ENCODE peak calls at places on chromosomes 2 and 18, in eight cellular contexts. One of them, this sample, is unnamed.

GRCh38 chr2:170261566-170261965 is 83.6 kb downstream of the MYO3B start:
- DNase-seq in brain microvascular endothelial cell: no peak
- DNase-seq in astrocyte: no peak
- DNase-seq in iPS DF 6.9: no peak
- DNase-seq in cardiac muscle cell: no peak
- DNase-seq in AG10803: no peak
- DNase-seq in CD8-positive, alpha-beta T cell: no peak
- DNase-seq in epithelial cell of esophagus: no peak
- DNase-seq in this sample: no peak

GRCh38 chr2:134231965-134232340 is 21.9 kb upstream of the MGAT5 start:
- DNase-seq in brain microvascular endothelial cell: peak
- DNase-seq in astrocyte: peak
- DNase-seq in iPS DF 6.9: no peak
- DNase-seq in cardiac muscle cell: no peak
- DNase-seq in AG10803: peak
- DNase-seq in CD8-positive, alpha-beta T cell: no peak
- DNase-seq in epithelial cell of esophagus: no peak
- DNase-seq in this sample: peak

GRCh38 chr2:230343747-230344146 is 16.8 kb downstream of the SP140L start:
- DNase-seq in brain microvascular endothelial cell: no peak
- DNase-seq in astrocyte: peak
- DNase-seq in iPS DF 6.9: no peak
- DNase-seq in cardiac muscle cell: no peak
- DNase-seq in AG10803: peak
- DNase-seq in CD8-positive, alpha-beta T cell: no peak
- DNase-seq in epithelial cell of esophagus: no peak
- DNase-seq in this sample: peak

GRCh38 chr2:63590621-63591408 is 2.1 kb downstream of the MDH1 start:
- DNase-seq in brain microvascular endothelial cell: no peak
- DNase-seq in astrocyte: no peak
- DNase-seq in iPS DF 6.9: no peak
- DNase-seq in cardiac muscle cell: peak
- DNase-seq in AG10803: no peak
- DNase-seq in CD8-positive, alpha-beta T cell: no peak
- DNase-seq in epithelial cell of esophagus: no peak
- DNase-seq in this sample: peak

GRCh38 chr2:241391892-241392665 is 36.0 kb downstream of the FARP2 start:
- DNase-seq in brain microvascular endothelial cell: no peak
- DNase-seq in astrocyte: no peak
- DNase-seq in iPS DF 6.9: peak
- DNase-seq in cardiac muscle cell: peak
- DNase-seq in AG10803: peak
- DNase-seq in CD8-positive, alpha-beta T cell: no peak
- DNase-seq in epithelial cell of esophagus: peak
- DNase-seq in this sample: peak

GRCh38 chr18:59056706-59057492 is 82.8 kb upstream of the SEC11C start:
- DNase-seq in brain microvascular endothelial cell: peak
- DNase-seq in astrocyte: peak
- DNase-seq in iPS DF 6.9: no peak
- DNase-seq in cardiac muscle cell: peak
- DNase-seq in AG10803: peak
- DNase-seq in CD8-positive, alpha-beta T cell: no peak
- DNase-seq in epithelial cell of esophagus: peak
- DNase-seq in this sample: peak

GRCh38 chr2:235492850-235493344 is 946 bp upstream of the AGAP1 start:
- DNase-seq in brain microvascular endothelial cell: peak
- DNase-seq in astrocyte: no peak
- DNase-seq in iPS DF 6.9: no peak
- DNase-seq in cardiac muscle cell: no peak
- DNase-seq in AG10803: peak
- DNase-seq in CD8-positive, alpha-beta T cell: no peak
- DNase-seq in epithelial cell of esophagus: no peak
- DNase-seq in this sample: no peak

GRCh38 chr2:42095923-42096408 is 48.1 kb downstream of the PKDCC start:
- DNase-seq in brain microvascular endothelial cell: peak
- DNase-seq in astrocyte: peak
- DNase-seq in iPS DF 6.9: no peak
- DNase-seq in cardiac muscle cell: peak
- DNase-seq in AG10803: peak
- DNase-seq in CD8-positive, alpha-beta T cell: peak
- DNase-seq in epithelial cell of esophagus: peak
- DNase-seq in this sample: peak

GRCh38 chr2:212892193-212892592 is 259.2 kb downstream of the IKZF2 start:
- DNase-seq in brain microvascular endothelial cell: peak
- DNase-seq in astrocyte: peak
- DNase-seq in iPS DF 6.9: peak
- DNase-seq in cardiac muscle cell: peak
- DNase-seq in AG10803: peak
- DNase-seq in CD8-positive, alpha-beta T cell: no peak
- DNase-seq in epithelial cell of esophagus: peak
- DNase-seq in this sample: peak

GRCh38 chr2:169716229-169716886 is 17.3 kb upstream of the KLHL23 start:
- DNase-seq in brain microvascular endothelial cell: no peak
- DNase-seq in astrocyte: peak
- DNase-seq in iPS DF 6.9: no peak
- DNase-seq in cardiac muscle cell: no peak
- DNase-seq in AG10803: peak
- DNase-seq in CD8-positive, alpha-beta T cell: no peak
- DNase-seq in epithelial cell of esophagus: no peak
- DNase-seq in this sample: peak

GRCh38 chr2:9378433-9379371 is 44.6 kb downstream of the ITGB1BP1 start:
- DNase-seq in brain microvascular endothelial cell: peak
- DNase-seq in astrocyte: peak
- DNase-seq in iPS DF 6.9: no peak
- DNase-seq in cardiac muscle cell: no peak
- DNase-seq in AG10803: peak
- DNase-seq in CD8-positive, alpha-beta T cell: no peak
- DNase-seq in epithelial cell of esophagus: peak
- DNase-seq in this sample: peak

GRCh38 chr2:134139615-134140014 is 114.3 kb upstream of the MGAT5 start:
- DNase-seq in brain microvascular endothelial cell: no peak
- DNase-seq in astrocyte: no peak
- DNase-seq in iPS DF 6.9: no peak
- DNase-seq in cardiac muscle cell: peak
- DNase-seq in AG10803: no peak
- DNase-seq in CD8-positive, alpha-beta T cell: no peak
- DNase-seq in epithelial cell of esophagus: no peak
- DNase-seq in this sample: no peak

GRCh38 chr2:138030459-138030858 is 66.2 kb downstream of the HNMT start:
- DNase-seq in brain microvascular endothelial cell: peak
- DNase-seq in astrocyte: peak
- DNase-seq in iPS DF 6.9: no peak
- DNase-seq in cardiac muscle cell: no peak
- DNase-seq in AG10803: peak
- DNase-seq in CD8-positive, alpha-beta T cell: no peak
- DNase-seq in epithelial cell of esophagus: peak
- DNase-seq in this sample: no peak

GRCh38 chr2:146777181-146777580 is 1067.6 kb upstream of the ACVR2A start:
- DNase-seq in brain microvascular endothelial cell: no peak
- DNase-seq in astrocyte: no peak
- DNase-seq in iPS DF 6.9: no peak
- DNase-seq in cardiac muscle cell: no peak
- DNase-seq in AG10803: no peak
- DNase-seq in CD8-positive, alpha-beta T cell: no peak
- DNase-seq in epithelial cell of esophagus: no peak
- DNase-seq in this sample: peak

GRCh38 chr2:239298126-239298804 is 102.6 kb downstream of the HDAC4 start:
- DNase-seq in brain microvascular endothelial cell: no peak
- DNase-seq in astrocyte: no peak
- DNase-seq in iPS DF 6.9: no peak
- DNase-seq in cardiac muscle cell: no peak
- DNase-seq in AG10803: no peak
- DNase-seq in CD8-positive, alpha-beta T cell: peak
- DNase-seq in epithelial cell of esophagus: no peak
- DNase-seq in this sample: no peak

GRCh38 chr18:55224086-55224625 is 264.9 kb upstream of the CCDC68 start:
- DNase-seq in brain microvascular endothelial cell: peak
- DNase-seq in astrocyte: no peak
- DNase-seq in iPS DF 6.9: no peak
- DNase-seq in cardiac muscle cell: no peak
- DNase-seq in AG10803: no peak
- DNase-seq in CD8-positive, alpha-beta T cell: no peak
- DNase-seq in epithelial cell of esophagus: no peak
- DNase-seq in this sample: no peak

GRCh38 chr18:363327-364115 is 95.7 kb upstream of the THOC1 start:
- DNase-seq in brain microvascular endothelial cell: no peak
- DNase-seq in astrocyte: peak
- DNase-seq in iPS DF 6.9: no peak
- DNase-seq in cardiac muscle cell: no peak
- DNase-seq in AG10803: peak
- DNase-seq in CD8-positive, alpha-beta T cell: no peak
- DNase-seq in epithelial cell of esophagus: no peak
- DNase-seq in this sample: peak

GRCh38 chr2:240959941-240960308 is 38.5 kb upstream of the SNED1 start:
- DNase-seq in brain microvascular endothelial cell: no peak
- DNase-seq in astrocyte: no peak
- DNase-seq in iPS DF 6.9: no peak
- DNase-seq in cardiac muscle cell: no peak
- DNase-seq in AG10803: no peak
- DNase-seq in CD8-positive, alpha-beta T cell: no peak
- DNase-seq in epithelial cell of esophagus: no peak
- DNase-seq in this sample: no peak

DNA sequence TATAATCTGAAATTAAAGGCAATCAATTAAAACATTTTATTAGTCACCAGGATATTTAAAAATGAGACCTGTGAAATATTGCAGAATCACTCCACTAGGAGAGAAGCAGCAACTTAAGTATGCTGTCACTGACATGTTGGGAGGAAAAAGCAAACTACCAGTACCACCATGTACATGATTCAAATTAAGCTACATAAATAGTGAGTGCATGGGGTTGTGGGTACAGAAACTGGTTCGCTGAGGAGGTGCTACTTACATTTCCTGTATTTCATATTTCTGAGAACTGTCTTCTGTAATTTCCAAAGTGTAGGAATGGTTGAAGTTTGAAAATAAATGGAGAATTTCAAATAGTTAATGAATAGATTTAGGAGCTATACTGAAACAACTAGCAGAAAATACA is 7.9 kb upstream of the NR4A2 start:
- DNase-seq in brain microvascular endothelial cell: no peak
- DNase-seq in astrocyte: no peak
- DNase-seq in iPS DF 6.9: no peak
- DNase-seq in cardiac muscle cell: no peak
- DNase-seq in AG10803: no peak
- DNase-seq in CD8-positive, alpha-beta T cell: no peak
- DNase-seq in epithelial cell of esophagus: peak
- DNase-seq in this sample: no peak
- H3K4me3 ChIP-seq in brain microvascular endothelial cell: no peak
- H3K4me3 ChIP-seq in astrocyte: no peak
- H3K4me3 ChIP-seq in iPS DF 6.9: no peak
- H3K4me3 ChIP-seq in cardiac muscle cell: no peak
- H3K4me3 ChIP-seq in AG10803: no peak
- H3K4me3 ChIP-seq in CD8-positive, alpha-beta T cell: no peak
- H3K4me3 ChIP-seq in epithelial cell of esophagus: no peak
- H3K4me3 ChIP-seq in this sample: no peak

DNA sequence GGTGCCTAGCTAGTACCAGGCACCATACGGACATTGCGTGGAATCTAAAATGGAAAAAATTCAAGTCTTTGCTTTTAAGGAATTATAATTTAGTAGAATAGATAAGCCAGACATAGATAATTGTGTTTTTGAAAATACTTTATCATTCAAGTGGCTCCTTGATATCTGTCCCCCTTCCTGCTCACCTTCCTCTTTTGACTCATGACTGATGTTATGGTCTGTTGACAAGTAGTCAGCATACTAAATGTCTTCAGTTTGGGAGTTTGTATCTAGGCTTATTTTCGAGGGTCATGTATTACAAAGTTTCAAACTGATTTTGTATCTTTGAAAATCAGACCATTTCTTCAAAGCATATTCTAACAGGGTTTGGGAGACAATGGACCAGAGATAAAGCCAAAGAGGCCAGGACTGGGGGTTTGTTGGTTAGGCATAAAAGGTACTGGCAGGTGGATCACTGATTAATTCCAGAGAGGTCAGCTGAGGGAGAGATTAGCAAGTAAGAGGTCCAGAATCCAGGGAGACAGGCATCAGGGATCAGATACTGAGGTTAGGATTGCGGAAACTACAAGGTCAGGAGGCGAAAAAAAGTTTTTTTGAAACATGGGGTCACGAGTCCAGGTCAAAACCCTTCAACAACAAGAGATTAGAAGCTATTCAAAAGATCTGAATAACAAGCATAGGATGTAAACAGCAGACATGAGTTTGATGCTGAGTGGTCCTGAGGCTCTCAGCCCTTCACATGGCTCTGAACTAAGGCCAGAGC is 31.5 kb upstream of the KLHL14 start:
- DNase-seq in brain microvascular endothelial cell: no peak
- DNase-seq in astrocyte: no peak
- DNase-seq in iPS DF 6.9: no peak
- DNase-seq in cardiac muscle cell: peak
- DNase-seq in AG10803: no peak
- DNase-seq in CD8-positive, alpha-beta T cell: no peak
- DNase-seq in epithelial cell of esophagus: no peak
- DNase-seq in this sample: no peak
- H3K4me3 ChIP-seq in brain microvascular endothelial cell: no peak
- H3K4me3 ChIP-seq in astrocyte: no peak
- H3K4me3 ChIP-seq in iPS DF 6.9: no peak
- H3K4me3 ChIP-seq in cardiac muscle cell: no peak
- H3K4me3 ChIP-seq in AG10803: no peak
- H3K4me3 ChIP-seq in CD8-positive, alpha-beta T cell: no peak
- H3K4me3 ChIP-seq in epithelial cell of esophagus: no peak
- H3K4me3 ChIP-seq in this sample: no peak

GRCh38 chr2:33133436-33133835 is 186.7 kb downstream of the LTBP1 start:
- DNase-seq in brain microvascular endothelial cell: peak
- DNase-seq in astrocyte: peak
- DNase-seq in iPS DF 6.9: no peak
- DNase-seq in cardiac muscle cell: no peak
- DNase-seq in AG10803: no peak
- DNase-seq in CD8-positive, alpha-beta T cell: no peak
- DNase-seq in epithelial cell of esophagus: no peak
- DNase-seq in this sample: no peak
- H3K4me3 ChIP-seq in brain microvascular endothelial cell: no peak
- H3K4me3 ChIP-seq in astrocyte: peak
- H3K4me3 ChIP-seq in iPS DF 6.9: no peak
- H3K4me3 ChIP-seq in cardiac muscle cell: no peak
- H3K4me3 ChIP-seq in AG10803: no peak
- H3K4me3 ChIP-seq in CD8-positive, alpha-beta T cell: no peak
- H3K4me3 ChIP-seq in epithelial cell of esophagus: no peak
- H3K4me3 ChIP-seq in this sample: peak

GRCh38 chr18:41396861-41397260 is 558.2 kb upstream of the PIK3C3 start:
- DNase-seq in brain microvascular endothelial cell: no peak
- DNase-seq in astrocyte: no peak
- DNase-seq in iPS DF 6.9: no peak
- DNase-seq in cardiac muscle cell: no peak
- DNase-seq in AG10803: no peak
- DNase-seq in CD8-positive, alpha-beta T cell: no peak
- DNase-seq in epithelial cell of esophagus: peak
- DNase-seq in this sample: no peak
- H3K4me3 ChIP-seq in brain microvascular endothelial cell: no peak
- H3K4me3 ChIP-seq in astrocyte: no peak
- H3K4me3 ChIP-seq in iPS DF 6.9: no peak
- H3K4me3 ChIP-seq in cardiac muscle cell: no peak
- H3K4me3 ChIP-seq in AG10803: no peak
- H3K4me3 ChIP-seq in CD8-positive, alpha-beta T cell: no peak
- H3K4me3 ChIP-seq in epithelial cell of esophagus: no peak
- H3K4me3 ChIP-seq in this sample: no peak

GRCh38 chr2:68767996-68768395 is 33.4 kb downstream of the ARHGAP25 start:
- DNase-seq in brain microvascular endothelial cell: no peak
- DNase-seq in astrocyte: no peak
- DNase-seq in iPS DF 6.9: no peak
- DNase-seq in cardiac muscle cell: no peak
- DNase-seq in AG10803: no peak
- DNase-seq in CD8-positive, alpha-beta T cell: no peak
- DNase-seq in epithelial cell of esophagus: no peak
- DNase-seq in this sample: no peak
- H3K4me3 ChIP-seq in brain microvascular endothelial cell: no peak
- H3K4me3 ChIP-seq in astrocyte: no peak
- H3K4me3 ChIP-seq in iPS DF 6.9: no peak
- H3K4me3 ChIP-seq in cardiac muscle cell: no peak
- H3K4me3 ChIP-seq in AG10803: no peak
- H3K4me3 ChIP-seq in CD8-positive, alpha-beta T cell: peak
- H3K4me3 ChIP-seq in epithelial cell of esophagus: no peak
- H3K4me3 ChIP-seq in this sample: no peak

This sample was measured in foreskin fibroblast.